ENCODE peak calls at places on chromosomes 13 and 19, in four cellular contexts. One of them, this sample, is unnamed.

GRCh38 chr19:343941-344624 is 513 bp downstream of the MIER2 start:
- DNase-seq in A549: no peak
- DNase-seq in GM12878: no peak
- DNase-seq in K562: peak; percentile 92
- DNase-seq in this sample: no peak

GRCh38 chr13:25752957-25753540 is 298.8 kb downstream of the SHISA2 start:
- DNase-seq in A549: no peak
- DNase-seq in GM12878: no peak
- DNase-seq in K562: no peak
- DNase-seq in this sample: peak; percentile 36

GRCh38 chr13:92573467-92574057 is 653.0 kb upstream of the GPC6 start:
- DNase-seq in A549: peak; percentile 12
- DNase-seq in GM12878: no peak
- DNase-seq in K562: peak; percentile 53
- DNase-seq in this sample: peak; percentile 7

GRCh38 chr13:25300861-25301346 is 521 bp upstream of the NUP58 start:
- DNase-seq in A549: no peak
- DNase-seq in GM12878: no peak
- DNase-seq in K562: no peak
- DNase-seq in this sample: no peak

GRCh38 chr19:50427997-50428425 is 4.7 kb upstream of the MYBPC2 start:
- DNase-seq in A549: no peak
- DNase-seq in GM12878: no peak
- DNase-seq in K562: no peak
- DNase-seq in this sample: peak; percentile 69

GRCh38 chr13:45863716-45864590 is 12.4 kb upstream of the SIAH3 start:
- DNase-seq in A549: no peak
- DNase-seq in GM12878: no peak
- DNase-seq in K562: no peak
- DNase-seq in this sample: no peak

GRCh38 chr13:51935326-51936171 is 73.8 kb downstream of the CCDC70 start:
- DNase-seq in A549: peak; percentile 29
- DNase-seq in GM12878: no peak
- DNase-seq in K562: peak; percentile 33
- DNase-seq in this sample: no peak

GRCh38 chr19:43078311-43078710 is 4.2 kb downstream of the PSG2 start:
- DNase-seq in A549: no peak
- DNase-seq in GM12878: no peak
- DNase-seq in K562: no peak
- DNase-seq in this sample: peak; percentile 81

GRCh38 chr13:102317593-102317992 is 84.3 kb downstream of the FGF14 start:
- DNase-seq in A549: no peak
- DNase-seq in GM12878: no peak
- DNase-seq in K562: no peak
- DNase-seq in this sample: peak; percentile 8

GRCh38 chr13:109576331-109576813 is 210.0 kb downstream of the IRS2 start:
- DNase-seq in A549: peak; percentile 97
- DNase-seq in GM12878: no peak
- DNase-seq in K562: no peak
- DNase-seq in this sample: no peak

GRCh38 chr19:49710372-49710951 is 19.5 kb downstream of the CPT1C start:
- DNase-seq in A549: peak; percentile 67
- DNase-seq in GM12878: no peak
- DNase-seq in K562: peak; percentile 53
- DNase-seq in this sample: peak; percentile 84

GRCh38 chr19:18910801-18911436 is 8.3 kb downstream of the COPE start:
- DNase-seq in A549: no peak
- DNase-seq in GM12878: no peak
- DNase-seq in K562: no peak
- DNase-seq in this sample: no peak

GRCh38 chr19:6250024-6250605 is 29.7 kb downstream of the MLLT1 start:
- DNase-seq in A549: no peak
- DNase-seq in GM12878: no peak
- DNase-seq in K562: no peak
- DNase-seq in this sample: peak; percentile 80

GRCh38 chr13:105334211-105334610 is 1201.3 kb downstream of the EFNB2 start:
- DNase-seq in A549: no peak
- DNase-seq in GM12878: no peak
- DNase-seq in K562: no peak
- DNase-seq in this sample: peak; percentile 79
- TF ChIP-seq ELK1 in A549: no peak
- TF ChIP-seq ELK1 in GM12878: no peak
- TF ChIP-seq ELK1 in K562: no peak
- TF ChIP-seq ELK1 in this sample: no peak

DNA sequence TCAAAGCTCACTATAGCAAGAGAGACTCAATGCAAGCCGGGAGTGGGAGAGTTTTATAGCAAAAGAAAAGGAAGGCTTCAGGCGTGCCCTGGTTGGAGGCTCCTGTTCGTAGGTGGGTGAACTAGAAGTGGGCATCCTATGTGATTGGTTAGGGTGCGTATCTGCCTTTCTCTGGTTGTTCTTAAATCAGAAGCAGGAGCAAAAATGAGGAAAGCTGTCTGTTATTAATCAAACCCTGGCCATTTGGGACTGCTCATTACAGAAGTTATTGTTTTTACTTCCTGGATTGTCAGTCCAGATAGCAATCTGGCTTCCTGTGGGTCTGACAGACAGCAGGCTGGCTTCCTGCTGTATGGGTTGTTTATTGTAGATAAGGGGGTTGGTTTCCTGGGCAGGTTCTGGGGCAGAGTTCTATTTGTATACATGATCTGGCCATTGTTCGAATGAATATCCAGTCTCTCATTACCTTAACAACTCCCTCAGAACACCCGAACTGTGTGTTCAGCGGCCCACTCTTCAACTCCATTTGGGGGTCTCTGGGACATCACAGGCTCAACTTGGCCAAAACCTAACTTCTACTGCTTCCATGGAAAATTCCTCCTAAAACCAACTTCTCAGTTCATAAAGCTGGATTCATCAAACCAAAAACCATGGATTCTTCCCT is 1.6 kb downstream of the ZNF792 start:
- DNase-seq in A549: no peak
- DNase-seq in GM12878: no peak
- DNase-seq in K562: peak; percentile 62
- DNase-seq in this sample: peak; percentile 16
- TF ChIP-seq ELK1 in A549: no peak
- TF ChIP-seq ELK1 in GM12878: no peak
- TF ChIP-seq ELK1 in K562: no peak
- TF ChIP-seq ELK1 in this sample: no peak

DNA sequence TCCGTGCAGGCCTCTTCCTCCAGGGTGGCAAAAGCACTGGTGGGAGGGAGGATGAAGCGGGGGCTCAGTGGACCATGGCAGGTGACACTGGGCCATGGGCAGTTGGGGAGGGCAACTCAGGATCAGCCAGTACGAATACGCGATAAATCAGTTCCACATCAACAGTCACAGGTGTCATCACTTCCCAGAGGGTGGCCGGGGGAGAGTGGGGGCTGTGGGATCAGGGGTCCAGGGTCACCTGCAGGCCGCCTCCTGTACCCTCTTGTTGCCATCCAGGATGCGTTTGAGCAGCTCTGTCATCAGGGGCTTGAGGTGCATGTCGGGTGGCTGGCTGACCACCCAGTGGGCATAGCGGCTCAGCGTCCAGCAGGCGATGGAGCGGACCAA is 9.9 kb upstream of the FBXW9 start:
- DNase-seq in A549: no peak
- DNase-seq in GM12878: no peak
- DNase-seq in K562: no peak
- DNase-seq in this sample: no peak
- TF ChIP-seq ELK1 in A549: no peak
- TF ChIP-seq ELK1 in GM12878: no peak
- TF ChIP-seq ELK1 in K562: no peak
- TF ChIP-seq ELK1 in this sample: no peak

GRCh38 chr13:67150608-67151007 is 79.5 kb downstream of the PCDH9 start:
- DNase-seq in A549: no peak
- DNase-seq in GM12878: no peak
- DNase-seq in K562: no peak
- DNase-seq in this sample: no peak

GRCh38 chr13:67155898-67156717 is 74.0 kb downstream of the PCDH9 start:
- DNase-seq in A549: no peak
- DNase-seq in GM12878: no peak
- DNase-seq in K562: no peak
- DNase-seq in this sample: no peak

GRCh38 chr13:67148219-67148583 is 81.9 kb downstream of the PCDH9 start:
- DNase-seq in A549: no peak
- DNase-seq in GM12878: no peak
- DNase-seq in K562: no peak
- DNase-seq in this sample: peak; percentile 68

GRCh38 chr13:67156718-67157049 is 73.5 kb downstream of the PCDH9 start:
- DNase-seq in A549: no peak
- DNase-seq in GM12878: no peak
- DNase-seq in K562: no peak
- DNase-seq in this sample: no peak

GRCh38 chr13:67152123-67152522 is 78.0 kb downstream of the PCDH9 start:
- DNase-seq in A549: no peak
- DNase-seq in GM12878: no peak
- DNase-seq in K562: no peak
- DNase-seq in this sample: no peak
- TF ChIP-seq ELK1 in A549: no peak
- TF ChIP-seq ELK1 in GM12878: no peak
- TF ChIP-seq ELK1 in K562: no peak
- TF ChIP-seq ELK1 in this sample: no peak

GRCh38 chr19:8695911-8696310 is 2.7 kb downstream of the ACTL9 start:
- DNase-seq in A549: no peak
- DNase-seq in GM12878: no peak
- DNase-seq in K562: no peak
- DNase-seq in this sample: no peak

GRCh38 chr19:8688930-8689329 is 9.7 kb downstream of the ACTL9 start:
- DNase-seq in A549: no peak
- DNase-seq in GM12878: no peak
- DNase-seq in K562: no peak
- DNase-seq in this sample: no peak

GRCh38 chr19:8686549-8686948 is 12.0 kb downstream of the ACTL9 start:
- DNase-seq in A549: no peak
- DNase-seq in GM12878: no peak
- DNase-seq in K562: no peak
- DNase-seq in this sample: no peak

GRCh38 chr19:8695501-8695900 is 3.1 kb downstream of the ACTL9 start:
- DNase-seq in A549: no peak
- DNase-seq in GM12878: no peak
- DNase-seq in K562: no peak
- DNase-seq in this sample: no peak

GRCh38 chr19:8690753-8691539 is 7.6 kb downstream of the ACTL9 start:
- DNase-seq in A549: no peak
- DNase-seq in GM12878: no peak
- DNase-seq in K562: no peak
- DNase-seq in this sample: no peak
- TF ChIP-seq ELK1 in A549: no peak
- TF ChIP-seq ELK1 in GM12878: no peak
- TF ChIP-seq ELK1 in K562: no peak
- TF ChIP-seq ELK1 in this sample: no peak

DNA sequence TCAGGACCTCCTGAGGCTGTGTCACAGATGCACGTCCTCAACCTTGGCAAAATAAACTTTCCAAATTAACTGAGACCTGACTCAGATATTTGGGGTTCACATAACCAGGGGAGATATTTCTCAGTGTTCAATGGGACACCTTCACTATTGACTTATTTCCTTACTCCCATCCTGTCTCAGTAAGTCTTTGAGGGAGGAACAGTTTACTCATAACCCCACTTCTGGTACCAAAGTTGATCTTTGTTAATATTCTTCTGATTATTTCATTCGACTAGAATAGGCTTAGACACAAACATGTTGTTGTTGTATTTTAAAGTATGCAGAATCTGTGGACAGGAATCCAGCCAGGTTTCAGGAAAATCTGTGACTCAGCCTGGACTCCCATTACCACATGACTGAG is 34.6 kb upstream of the CHST8 start:
- DNase-seq in A549: no peak
- DNase-seq in GM12878: no peak
- DNase-seq in K562: no peak
- DNase-seq in this sample: no peak
- TF ChIP-seq ELK1 in A549: no peak
- TF ChIP-seq ELK1 in GM12878: no peak
- TF ChIP-seq ELK1 in K562: no peak
- TF ChIP-seq ELK1 in this sample: no peak

DNA sequence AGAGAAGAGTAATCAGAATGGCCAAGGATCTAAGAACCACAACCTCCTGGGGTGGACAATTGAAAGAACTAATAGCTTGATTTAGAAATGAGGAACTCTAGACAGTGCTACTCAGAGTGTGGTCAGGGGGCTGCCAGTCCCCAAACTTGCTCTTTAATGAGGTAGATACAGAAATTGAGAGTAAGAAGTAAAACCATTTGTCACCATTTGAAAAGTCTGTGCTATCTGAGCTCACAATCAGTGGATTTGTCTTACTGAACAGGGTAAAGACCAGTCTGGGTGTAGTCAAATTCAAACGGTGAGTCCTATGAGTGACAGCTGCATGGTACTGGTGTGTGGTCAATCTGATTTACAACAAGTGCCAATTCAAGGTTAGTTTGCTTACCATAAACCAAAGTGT is 118.9 kb downstream of the KL start:
- DNase-seq in A549: no peak
- DNase-seq in GM12878: peak; percentile 45
- DNase-seq in K562: no peak
- DNase-seq in this sample: no peak
- TF ChIP-seq ELK1 in A549: no peak
- TF ChIP-seq ELK1 in GM12878: no peak
- TF ChIP-seq ELK1 in K562: no peak
- TF ChIP-seq ELK1 in this sample: no peak

GRCh38 chr19:4584670-4585460 is 25.4 kb upstream of the SEMA6B start:
- DNase-seq in A549: no peak
- DNase-seq in GM12878: no peak
- DNase-seq in K562: peak; percentile 54
- DNase-seq in this sample: no peak
- TF ChIP-seq ELK1 in A549: no peak
- TF ChIP-seq ELK1 in GM12878: no peak
- TF ChIP-seq ELK1 in K562: no peak
- TF ChIP-seq ELK1 in this sample: no peak